ENCODE peak calls at places on chromosomes 5 and 9, in five cellular contexts. One of them, this sample, is unnamed. For H3K4me1, the result is how much of the 10 kb centered on the place peaks cover.

GRCh38 chr9:14315754-14316573 is 2.0 kb upstream of the NFIB start:
- DNase-seq in Peyer's patch: no peak
- DNase-seq in SJSA1: no peak
- DNase-seq in tibial nerve: no peak
- DNase-seq in right cardiac atrium: peak
- DNase-seq in this sample: no peak

GRCh38 chr5:23318166-23318565 is 189.2 kb upstream of the PRDM9 start:
- DNase-seq in tibial nerve: no peak
- DNase-seq in SJSA1: no peak
- DNase-seq in right cardiac atrium: no peak
- DNase-seq in Peyer's patch: no peak
- DNase-seq in this sample: no peak

GRCh38 chr5:72785796-72786195 is 30.7 kb upstream of the TNPO1 start:
- DNase-seq in right cardiac atrium: no peak
- DNase-seq in Peyer's patch: no peak
- DNase-seq in tibial nerve: no peak
- DNase-seq in SJSA1: no peak
- DNase-seq in this sample: no peak

GRCh38 chr9:69207503-69207902 is 33.4 kb downstream of the TJP2 start:
- DNase-seq in Peyer's patch: no peak
- DNase-seq in tibial nerve: no peak
- DNase-seq in right cardiac atrium: peak
- DNase-seq in SJSA1: no peak
- DNase-seq in this sample: no peak

GRCh38 chr5:137631453-137631852 is 104.4 kb downstream of the KLHL3 start:
- DNase-seq in SJSA1: no peak
- DNase-seq in right cardiac atrium: no peak
- DNase-seq in tibial nerve: no peak
- DNase-seq in Peyer's patch: no peak
- DNase-seq in this sample: no peak

GRCh38 chr9:35415769-35416427 is 74.0 kb upstream of the RUSC2 start:
- DNase-seq in tibial nerve: no peak
- DNase-seq in right cardiac atrium: no peak
- DNase-seq in SJSA1: no peak
- DNase-seq in Peyer's patch: no peak
- DNase-seq in this sample: no peak

GRCh38 chr9:129283705-129284606 is 105.9 kb upstream of the IER5L start:
- DNase-seq in Peyer's patch: no peak
- DNase-seq in SJSA1: no peak
- DNase-seq in right cardiac atrium: no peak
- DNase-seq in tibial nerve: no peak
- DNase-seq in this sample: no peak

GRCh38 chr5:124111886-124112285 is 599.9 kb downstream of the CSNK1G3 start:
- DNase-seq in Peyer's patch: no peak
- DNase-seq in right cardiac atrium: no peak
- DNase-seq in SJSA1: no peak
- DNase-seq in tibial nerve: no peak
- DNase-seq in this sample: no peak

GRCh38 chr5:128276537-128277216 is 193.1 kb downstream of the SLC12A2 start:
- DNase-seq in Peyer's patch: no peak
- DNase-seq in right cardiac atrium: no peak
- DNase-seq in tibial nerve: no peak
- DNase-seq in SJSA1: no peak
- DNase-seq in this sample: no peak

GRCh38 chr5:137997726-137998213 is 35.1 kb downstream of the FAM13B start:
- DNase-seq in SJSA1: no peak
- DNase-seq in tibial nerve: no peak
- DNase-seq in right cardiac atrium: no peak
- DNase-seq in Peyer's patch: no peak
- DNase-seq in this sample: peak

GRCh38 chr5:88662801-88663360 is 220.1 kb downstream of the MEF2C start:
- DNase-seq in tibial nerve: no peak
- DNase-seq in Peyer's patch: no peak
- DNase-seq in SJSA1: no peak
- DNase-seq in right cardiac atrium: no peak
- DNase-seq in this sample: no peak

GRCh38 chr9:2723666-2724065 is 6.4 kb downstream of the KCNV2 start:
- DNase-seq in SJSA1: no peak
- DNase-seq in Peyer's patch: no peak
- DNase-seq in right cardiac atrium: no peak
- DNase-seq in tibial nerve: no peak
- DNase-seq in this sample: no peak

GRCh38 chr9:85136978-85137377 is 467.4 kb downstream of the NTRK2 start:
- DNase-seq in SJSA1: no peak
- DNase-seq in right cardiac atrium: no peak
- DNase-seq in tibial nerve: no peak
- DNase-seq in Peyer's patch: no peak
- DNase-seq in this sample: no peak

GRCh38 chr5:1564182-1564748 is 40.5 kb upstream of the LPCAT1 start:
- DNase-seq in right cardiac atrium: no peak
- DNase-seq in SJSA1: no peak
- DNase-seq in Peyer's patch: no peak
- DNase-seq in tibial nerve: peak
- DNase-seq in this sample: no peak

GRCh38 chr9:79686381-79687130 is 114.8 kb downstream of the TLE4 start:
- DNase-seq in Peyer's patch: no peak
- DNase-seq in tibial nerve: no peak
- DNase-seq in right cardiac atrium: peak
- DNase-seq in SJSA1: peak
- DNase-seq in this sample: no peak

GRCh38 chr9:16245756-16246440 is 624.6 kb downstream of the BNC2 start:
- DNase-seq in SJSA1: no peak
- DNase-seq in right cardiac atrium: no peak
- DNase-seq in Peyer's patch: no peak
- DNase-seq in tibial nerve: no peak
- DNase-seq in this sample: no peak

GRCh38 chr9:120735415-120736126 is 21.3 kb upstream of the MEGF9 start:
- DNase-seq in SJSA1: no peak
- DNase-seq in right cardiac atrium: no peak
- DNase-seq in tibial nerve: peak
- DNase-seq in Peyer's patch: peak
- DNase-seq in this sample: no peak

GRCh38 chr9:91734371-91734981 is 215.6 kb downstream of the ROR2 start:
- DNase-seq in SJSA1: peak
- DNase-seq in right cardiac atrium: peak
- DNase-seq in tibial nerve: peak
- DNase-seq in Peyer's patch: peak
- DNase-seq in this sample: peak

GRCh38 chr9:35669331-35670145 is 4.2 kb upstream of the CA9 start:
- DNase-seq in Peyer's patch: no peak
- DNase-seq in SJSA1: no peak
- DNase-seq in tibial nerve: no peak
- DNase-seq in right cardiac atrium: no peak
- DNase-seq in this sample: no peak

GRCh38 chr5:135468086-135468485 is 15.9 kb upstream of the TIFAB start:
- DNase-seq in right cardiac atrium: no peak
- DNase-seq in tibial nerve: no peak
- DNase-seq in SJSA1: no peak
- DNase-seq in Peyer's patch: no peak
- DNase-seq in this sample: no peak

GRCh38 chr9:114345493-114346065 is 15.9 kb downstream of the ORM2 start:
- DNase-seq in Peyer's patch: no peak
- DNase-seq in SJSA1: no peak
- DNase-seq in tibial nerve: no peak
- DNase-seq in right cardiac atrium: no peak
- DNase-seq in this sample: no peak

GRCh38 chr5:116343961-116344360 is 230.7 kb downstream of the SEMA6A start:
- DNase-seq in right cardiac atrium: no peak
- DNase-seq in tibial nerve: no peak
- DNase-seq in Peyer's patch: no peak
- DNase-seq in SJSA1: no peak
- DNase-seq in this sample: no peak

GRCh38 chr5:96196890-96197289 is 235.2 kb upstream of the ELL2 start:
- DNase-seq in tibial nerve: no peak
- DNase-seq in right cardiac atrium: no peak
- DNase-seq in SJSA1: no peak
- DNase-seq in Peyer's patch: no peak
- DNase-seq in this sample: no peak

GRCh38 chr9:2122299-2122698 is 107.2 kb downstream of the SMARCA2 start:
- DNase-seq in right cardiac atrium: no peak
- DNase-seq in Peyer's patch: no peak
- DNase-seq in SJSA1: no peak
- DNase-seq in tibial nerve: no peak
- DNase-seq in this sample: no peak

GRCh38 chr5:158869092-158869491 is 230.6 kb downstream of the EBF1 start:
- DNase-seq in Peyer's patch: no peak
- DNase-seq in tibial nerve: no peak
- DNase-seq in right cardiac atrium: no peak
- DNase-seq in SJSA1: no peak
- DNase-seq in this sample: no peak

GRCh38 chr5:160837749-160838593 is 14.0 kb downstream of the ATP10B start:
- DNase-seq in SJSA1: no peak
- DNase-seq in Peyer's patch: no peak
- DNase-seq in tibial nerve: no peak
- DNase-seq in right cardiac atrium: no peak
- DNase-seq in this sample: no peak

GRCh38 chr5:138956801-138957200 is 81.7 kb upstream of the LRRTM2 start:
- DNase-seq in SJSA1: no peak
- DNase-seq in tibial nerve: no peak
- DNase-seq in right cardiac atrium: no peak
- DNase-seq in Peyer's patch: no peak
- DNase-seq in this sample: no peak

GRCh38 chr9:94798668-94799067 is 72.2 kb downstream of the AOPEP start:
- DNase-seq in Peyer's patch: no peak
- DNase-seq in right cardiac atrium: no peak
- DNase-seq in tibial nerve: no peak
- DNase-seq in SJSA1: no peak
- DNase-seq in this sample: no peak

GRCh38 chr9:5799314-5799713 is 33.6 kb downstream of the ERMP1 start:
- DNase-seq in Peyer's patch: no peak
- DNase-seq in right cardiac atrium: no peak
- DNase-seq in tibial nerve: peak
- DNase-seq in SJSA1: peak
- DNase-seq in this sample: no peak

GRCh38 chr9:124660341-124660801 is 110.7 kb downstream of the NR6A1 start:
- DNase-seq in Peyer's patch: no peak
- DNase-seq in tibial nerve: no peak
- DNase-seq in SJSA1: peak
- DNase-seq in right cardiac atrium: no peak
- DNase-seq in this sample: no peak

GRCh38 chr5:119340597-119341218 is 15.1 kb upstream of the TNFAIP8 start:
- DNase-seq in right cardiac atrium: no peak
- DNase-seq in tibial nerve: no peak
- DNase-seq in Peyer's patch: peak
- DNase-seq in SJSA1: no peak
- DNase-seq in this sample: peak
- H3K4me1 ChIP-seq in right cardiac atrium: under half
- H3K4me1 ChIP-seq in tibial nerve: under half
- H3K4me1 ChIP-seq in Peyer's patch: under half
- H3K4me1 ChIP-seq in SJSA1: under half
- H3K4me1 ChIP-seq in this sample: half or more

DNA sequence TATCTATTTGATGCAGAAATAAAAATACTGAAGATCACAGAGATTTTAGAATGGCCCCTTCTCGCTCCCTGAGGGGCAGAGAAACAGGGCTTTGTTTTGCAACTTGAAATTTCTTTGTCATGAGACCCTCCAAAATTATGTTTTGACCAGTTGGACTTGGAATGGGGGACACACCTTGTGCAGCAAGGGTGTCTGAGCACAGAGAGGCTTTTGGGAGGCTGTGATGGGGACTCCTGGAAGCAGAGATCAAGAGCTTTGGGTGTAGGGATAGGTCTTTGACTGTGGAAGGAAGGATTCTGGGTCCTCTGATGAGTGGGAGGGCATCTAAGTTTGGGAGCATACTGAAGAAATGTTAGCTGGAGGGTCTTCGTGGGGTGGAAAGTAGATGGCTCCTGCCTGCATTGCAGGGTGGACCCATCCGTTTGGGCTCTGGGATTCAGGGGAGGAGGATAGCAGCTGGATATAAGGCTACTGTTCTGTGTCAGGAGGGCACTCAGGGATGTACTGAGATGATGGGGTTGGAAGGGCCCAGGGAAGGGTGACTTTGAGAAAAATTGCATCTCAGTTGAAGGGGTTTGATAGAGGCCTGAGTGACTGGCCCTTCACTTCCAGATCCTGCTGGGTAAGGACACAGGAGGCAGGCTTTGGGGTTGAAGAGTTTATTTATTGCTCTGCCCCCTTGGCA is 1.8 kb upstream of the MYORG start:
- DNase-seq in tibial nerve: no peak
- DNase-seq in Peyer's patch: no peak
- DNase-seq in SJSA1: no peak
- DNase-seq in right cardiac atrium: no peak
- DNase-seq in this sample: no peak
- H3K4me1 ChIP-seq in tibial nerve: under half
- H3K4me1 ChIP-seq in Peyer's patch: under half
- H3K4me1 ChIP-seq in SJSA1: under half
- H3K4me1 ChIP-seq in right cardiac atrium: under half
- H3K4me1 ChIP-seq in this sample: under half

GRCh38 chr5:157545911-157546310 is 29.7 kb downstream of the ADAM19 start:
- DNase-seq in tibial nerve: no peak
- DNase-seq in Peyer's patch: no peak
- DNase-seq in SJSA1: no peak
- DNase-seq in right cardiac atrium: peak
- DNase-seq in this sample: no peak
- H3K4me1 ChIP-seq in tibial nerve: half or more
- H3K4me1 ChIP-seq in Peyer's patch: under half
- H3K4me1 ChIP-seq in SJSA1: half or more
- H3K4me1 ChIP-seq in right cardiac atrium: under half
- H3K4me1 ChIP-seq in this sample: under half

DNA sequence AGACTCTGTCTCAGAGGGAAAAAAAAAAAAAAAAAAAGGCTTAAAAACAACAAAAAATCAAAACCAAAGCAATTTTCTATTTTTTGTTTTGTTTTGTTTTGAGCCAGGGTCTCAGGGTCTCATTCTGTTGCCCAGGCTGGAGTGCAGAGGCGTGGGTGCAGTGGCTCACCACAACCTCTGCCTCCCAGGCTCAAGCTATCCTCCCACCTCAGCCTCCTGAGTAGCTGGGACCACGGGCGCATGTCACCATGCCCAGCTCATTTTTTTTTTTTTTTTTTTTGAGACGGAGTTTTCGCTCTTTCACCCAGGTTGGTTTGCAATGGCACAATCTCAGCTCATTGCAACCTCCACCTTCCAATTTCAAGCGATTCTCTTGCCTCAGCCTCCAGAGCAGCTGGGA is 5.7 kb downstream of the STK10 start:
- DNase-seq in SJSA1: no peak
- DNase-seq in Peyer's patch: no peak
- DNase-seq in tibial nerve: no peak
- DNase-seq in right cardiac atrium: no peak
- DNase-seq in this sample: no peak
- H3K4me1 ChIP-seq in SJSA1: under half
- H3K4me1 ChIP-seq in Peyer's patch: under half
- H3K4me1 ChIP-seq in tibial nerve: half or more
- H3K4me1 ChIP-seq in right cardiac atrium: under half
- H3K4me1 ChIP-seq in this sample: under half

DNA sequence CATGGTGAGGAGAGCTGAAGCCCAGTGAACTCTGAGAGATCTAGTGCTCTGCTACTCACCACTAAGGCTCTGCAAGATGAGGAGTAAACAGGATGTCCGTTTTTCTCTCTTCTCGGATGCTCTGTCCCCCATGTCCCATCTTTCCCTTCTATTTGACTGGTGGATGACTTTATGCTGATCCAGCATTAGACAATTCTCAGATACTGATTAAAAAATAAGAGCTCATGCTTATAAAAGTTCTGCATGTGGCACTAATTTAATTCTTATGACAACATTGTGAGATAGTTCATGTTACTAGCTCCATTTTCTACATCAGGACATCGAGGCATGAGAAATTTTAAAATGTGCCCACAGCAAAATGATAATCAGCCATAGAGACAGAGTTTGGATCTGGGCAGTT is 77.0 kb downstream of the HMHB1 start:
- DNase-seq in right cardiac atrium: no peak
- DNase-seq in Peyer's patch: no peak
- DNase-seq in tibial nerve: no peak
- DNase-seq in SJSA1: no peak
- DNase-seq in this sample: no peak
- H3K4me1 ChIP-seq in right cardiac atrium: under half
- H3K4me1 ChIP-seq in Peyer's patch: under half
- H3K4me1 ChIP-seq in tibial nerve: under half
- H3K4me1 ChIP-seq in SJSA1: under half
- H3K4me1 ChIP-seq in this sample: under half

This sample was measured in MM.1S.